ENCODE peak calls at places on chromosome 9, in four cellular contexts. One of them, this sample, is unnamed.

GRCh38 chr9:124254261-124254682 is 3.5 kb upstream of the NEK6 start:
- DNase-seq in ELR: no peak
- DNase-seq in mucosa of gallbladder: no peak
- DNase-seq in NCI-H1092 treated with DMSO at 0.1 percent for 48 hours: no peak
- DNase-seq in this sample: no peak

GRCh38 chr9:111936391-111936790 is 39.8 kb downstream of the UGCG start:
- DNase-seq in ELR: no peak
- DNase-seq in mucosa of gallbladder: no peak
- DNase-seq in NCI-H1092 treated with DMSO at 0.1 percent for 48 hours: no peak
- DNase-seq in this sample: no peak

GRCh38 chr9:744790-745456 is 96.6 kb upstream of the DMRT1 start:
- DNase-seq in ELR: no peak
- DNase-seq in mucosa of gallbladder: peak; percentile 66
- DNase-seq in NCI-H1092 treated with DMSO at 0.1 percent for 48 hours: no peak
- DNase-seq in this sample: no peak

GRCh38 chr9:134396825-134397224 is 70.6 kb downstream of the RXRA start:
- DNase-seq in ELR: no peak
- DNase-seq in mucosa of gallbladder: no peak
- DNase-seq in NCI-H1092 treated with DMSO at 0.1 percent for 48 hours: no peak
- DNase-seq in this sample: no peak

GRCh38 chr9:73577867-73578266 is 426.2 kb downstream of the ANXA1 start:
- DNase-seq in ELR: no peak
- DNase-seq in mucosa of gallbladder: no peak
- DNase-seq in NCI-H1092 treated with DMSO at 0.1 percent for 48 hours: peak; percentile 80
- DNase-seq in this sample: peak; percentile 3

GRCh38 chr9:36325081-36325828 is 67.0 kb upstream of the GNE start:
- DNase-seq in ELR: no peak
- DNase-seq in mucosa of gallbladder: no peak
- DNase-seq in NCI-H1092 treated with DMSO at 0.1 percent for 48 hours: no peak
- DNase-seq in this sample: no peak

GRCh38 chr9:134980516-134980915 is 62.8 kb upstream of the FCN1 start:
- DNase-seq in ELR: no peak
- DNase-seq in mucosa of gallbladder: no peak
- DNase-seq in NCI-H1092 treated with DMSO at 0.1 percent for 48 hours: no peak
- DNase-seq in this sample: no peak

GRCh38 chr9:98724810-98725530 is 16.2 kb upstream of the GABBR2 start:
- DNase-seq in ELR: no peak
- DNase-seq in mucosa of gallbladder: no peak
- DNase-seq in NCI-H1092 treated with DMSO at 0.1 percent for 48 hours: peak; percentile 4
- DNase-seq in this sample: no peak

GRCh38 chr9:115556432-115556831 is 438.5 kb upstream of the TNC start:
- DNase-seq in ELR: no peak
- DNase-seq in mucosa of gallbladder: no peak
- DNase-seq in NCI-H1092 treated with DMSO at 0.1 percent for 48 hours: no peak
- DNase-seq in this sample: no peak

GRCh38 chr9:86519216-86519615 is 165.0 kb upstream of the TUT7 start:
- DNase-seq in ELR: no peak
- DNase-seq in mucosa of gallbladder: no peak
- DNase-seq in NCI-H1092 treated with DMSO at 0.1 percent for 48 hours: no peak
- DNase-seq in this sample: no peak

GRCh38 chr9:136410500-136411287 is at the start of the genes ENTR1 and PMPCA:
- DNase-seq in ELR: peak; percentile 94
- DNase-seq in mucosa of gallbladder: peak; percentile 94
- DNase-seq in NCI-H1092 treated with DMSO at 0.1 percent for 48 hours: peak; percentile 78
- DNase-seq in this sample: peak; percentile 93

GRCh38 chr9:132129535-132129934 is 32.3 kb upstream of the NTNG2 start:
- DNase-seq in ELR: no peak
- DNase-seq in mucosa of gallbladder: no peak
- DNase-seq in NCI-H1092 treated with DMSO at 0.1 percent for 48 hours: no peak
- DNase-seq in this sample: no peak

GRCh38 chr9:127455299-127455992 is 4.1 kb downstream of the LRSAM1 start:
- DNase-seq in ELR: peak; percentile 17
- DNase-seq in mucosa of gallbladder: no peak
- DNase-seq in NCI-H1092 treated with DMSO at 0.1 percent for 48 hours: no peak
- DNase-seq in this sample: peak; percentile 40

GRCh38 chr9:78304357-78304756 is 7.4 kb downstream of the PSAT1 start:
- DNase-seq in ELR: no peak
- DNase-seq in mucosa of gallbladder: no peak
- DNase-seq in NCI-H1092 treated with DMSO at 0.1 percent for 48 hours: no peak
- DNase-seq in this sample: no peak

GRCh38 chr9:126506361-126507317 is 107.1 kb upstream of the LMX1B start:
- DNase-seq in ELR: no peak
- DNase-seq in mucosa of gallbladder: no peak
- DNase-seq in NCI-H1092 treated with DMSO at 0.1 percent for 48 hours: no peak
- DNase-seq in this sample: no peak

This sample was measured in A549.